ENCODE peak calls at places on chromosomes 16 and 17, in seven cellular contexts. W is astrocyte of the cerebellum, F is endothelial cell, H is progenitor cell of endocrine pancreas, B is HL-60, T is fibroblast of mammary gland, U is HFF-Myc. C is an unnamed sample.

GRCh38 chr16:28504707-28505404 is 1.8 kb downstream of the IL27 start:
- DNase-seq in W (no peak), F (no peak), H (no peak), B (no peak), T (no peak), U (no peak), C (no peak)

GRCh38 chr16:9014389-9014788 is 50.7 kb upstream of the USP7 start:
- DNase-seq in W (no peak), F (no peak), H (no peak), B (no peak), T (no peak), U (no peak), C (no peak)

GRCh38 chr16:1285669-1286491 is 23.6 kb upstream of the UBE2I start:
- DNase-seq in W (no peak), F (no peak), H (no peak), B (no peak), T (no peak), U (no peak), C (no peak)

GRCh38 chr16:69610356-69610755 is 44.6 kb downstream of the NFAT5 start:
- DNase-seq in W (no peak), F (no peak), H (no peak), B (no peak), T (no peak), U (no peak), C (no peak)

GRCh38 chr17:6374761-6375312 is 60.1 kb downstream of the AIPL1 start:
- DNase-seq in W (no peak), F (no peak), H (no peak), B (no peak), T (peak), U (no peak), C (no peak)

GRCh38 chr17:17989618-17990017 is 17.0 kb downstream of the DRC3 start:
- DNase-seq in W (no peak), F (no peak), H (no peak), B (no peak), T (no peak), U (no peak), C (no peak)

GRCh38 chr17:56613131-56613530 is 19.6 kb downstream of the NOG start:
- DNase-seq in W (no peak), F (no peak), H (no peak), B (no peak), T (no peak), U (no peak), C (no peak)

GRCh38 chr17:8630227-8630801 is at the start of gene MYH10:
- DNase-seq in W (no peak), F (no peak), H (no peak), B (no peak), T (no peak), U (no peak), C (no peak)

GRCh38 chr16:7285520-7285919 is 47.1 kb upstream of the RBFOX1 start:
- DNase-seq in W (no peak), F (no peak), H (no peak), B (no peak), T (no peak), U (no peak), C (no peak)

GRCh38 chr16:86765389-86766026 is 187.2 kb downstream of the FOXL1 start:
- DNase-seq in W (no peak), F (no peak), H (no peak), B (no peak), T (no peak), U (no peak), C (no peak)

GRCh38 chr16:57341062-57341440 is 17.5 kb upstream of the CCL22 start:
- DNase-seq in W (no peak), F (no peak), H (no peak), B (no peak), T (no peak), U (no peak), C (no peak)

GRCh38 chr16:80569440-80570105 is 28.8 kb downstream of the DYNLRB2 start:
- DNase-seq in W (peak), F (no peak), H (no peak), B (no peak), T (peak), U (no peak), C (no peak)

GRCh38 chr16:58842156-58842555 is 108.0 kb upstream of the GOT2 start:
- DNase-seq in W (no peak), F (no peak), H (no peak), B (no peak), T (no peak), U (no peak), C (no peak)

GRCh38 chr16:58842746-58843145 is 108.6 kb upstream of the GOT2 start:
- DNase-seq in W (no peak), F (no peak), H (no peak), B (no peak), T (no peak), U (no peak), C (no peak)

GRCh38 chr16:58847902-58848661 is 114.0 kb upstream of the GOT2 start:
- DNase-seq in W (no peak), F (no peak), H (no peak), B (peak), T (no peak), U (no peak), C (no peak)

GRCh38 chr16:58848662-58849002 is 114.5 kb upstream of the GOT2 start:
- DNase-seq in W (no peak), F (no peak), H (no peak), B (no peak), T (no peak), U (no peak), C (no peak)

GRCh38 chr16:58843675-58844074 is 109.6 kb upstream of the GOT2 start:
- DNase-seq in W (peak), F (no peak), H (no peak), B (peak), T (peak), U (peak), C (no peak)
- TF ChIP-seq CTCF in W (no peak), F (no peak), H (peak), B (peak), T (peak), U (no peak), C (no peak)

GRCh38 chr16:56203052-56203451 is 11.8 kb downstream of the GNAO1 start:
- DNase-seq in W (no peak), F (no peak), H (no peak), B (peak), T (peak), U (no peak), C (no peak)
- TF ChIP-seq CTCF in W (no peak), F (no peak), H (peak), B (peak), T (peak), U (peak), C (no peak)

DNA sequence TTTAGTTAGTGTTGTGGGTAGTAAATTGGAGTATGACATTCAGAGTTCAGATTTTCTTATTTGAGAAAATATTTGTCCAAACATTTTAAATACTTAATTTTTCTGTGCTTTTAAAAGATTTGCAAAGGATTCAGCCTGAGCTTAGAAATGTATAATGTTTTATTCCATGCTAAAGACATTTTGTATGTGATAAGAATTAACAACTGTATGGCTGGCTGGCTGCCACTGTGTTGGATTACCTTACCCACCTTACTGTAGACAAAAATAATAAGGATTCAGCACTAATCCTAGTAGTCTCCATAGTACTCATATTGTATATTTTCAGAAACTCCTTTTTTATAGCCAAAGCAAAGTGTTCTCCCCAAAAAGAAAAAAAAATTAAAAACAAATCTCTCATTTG is 74.8 kb downstream of the TANC2 start:
- DNase-seq in W (no peak), F (no peak), H (no peak), B (no peak), T (no peak), U (no peak), C (no peak)
- TF ChIP-seq CTCF in W (no peak), F (no peak), H (no peak), B (no peak), T (no peak), U (no peak), C (no peak)

DNA sequence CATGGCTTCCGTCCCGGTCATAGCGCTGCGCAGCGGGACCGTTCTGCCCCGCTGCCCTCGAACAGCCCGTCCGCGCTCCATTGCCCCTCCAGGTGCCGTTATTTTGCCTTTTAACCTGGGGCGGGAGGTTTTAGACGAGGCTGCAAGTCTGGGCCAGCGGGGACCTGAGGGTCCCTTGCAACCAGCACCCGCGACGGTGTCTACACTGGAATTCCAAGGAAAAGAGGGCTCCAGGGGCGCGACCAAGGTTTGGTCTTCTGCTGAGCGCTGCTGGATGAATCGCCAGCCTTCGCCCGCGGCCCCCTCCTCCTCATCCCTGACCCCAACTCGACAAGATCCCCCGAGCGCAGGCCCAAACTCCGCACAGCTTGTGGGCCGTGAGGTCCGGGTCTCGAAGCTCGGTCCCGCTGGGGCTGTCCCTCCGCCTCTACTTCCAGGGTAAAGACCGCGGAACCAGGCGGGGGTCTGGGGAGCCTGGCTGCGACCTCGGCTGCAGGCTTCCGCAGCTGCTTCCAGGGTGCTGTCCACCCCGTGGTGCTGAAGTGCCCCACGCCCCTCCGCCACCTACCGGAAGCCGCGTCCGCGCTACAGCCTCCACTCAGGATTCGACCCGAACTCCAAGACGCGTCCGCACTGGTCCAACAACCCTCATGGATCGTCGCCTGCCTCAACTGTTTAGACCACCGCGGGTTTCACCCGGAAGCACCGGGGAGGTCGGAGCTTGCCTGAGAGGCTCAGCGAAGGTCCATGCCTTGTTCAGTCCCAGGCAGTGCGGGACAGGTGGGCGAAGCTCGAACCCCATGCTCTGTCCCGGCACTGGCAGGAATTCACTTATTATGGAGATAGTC is 10.1 kb upstream of the CA4 start:
- DNase-seq in W (peak), F (peak), H (peak), B (peak), T (peak), U (no peak), C (peak)
- TF ChIP-seq CTCF in W (peak), F (no peak), H (peak), B (peak), T (peak), U (peak), C (no peak)

GRCh38 chr17:2936771-2937321 is 126.6 kb downstream of the OR1D5 start:
- DNase-seq in W (no peak), F (no peak), H (no peak), B (no peak), T (no peak), U (no peak), C (no peak)

GRCh38 chr17:2936351-2936750 is 127.1 kb downstream of the OR1D5 start:
- DNase-seq in W (no peak), F (no peak), H (no peak), B (no peak), T (no peak), U (no peak), C (no peak)

GRCh38 chr17:2939714-2940351 is 123.6 kb downstream of the OR1D5 start:
- DNase-seq in W (no peak), F (no peak), H (no peak), B (no peak), T (no peak), U (no peak), C (no peak)

GRCh38 chr17:2935622-2936021 is 127.8 kb downstream of the OR1D5 start:
- DNase-seq in W (no peak), F (no peak), H (no peak), B (peak), T (no peak), U (no peak), C (no peak)

GRCh38 chr17:2937331-2938003 is 125.9 kb downstream of the OR1D5 start:
- DNase-seq in W (no peak), F (no peak), H (no peak), B (no peak), T (peak), U (no peak), C (no peak)
- TF ChIP-seq CTCF in W (no peak), F (no peak), H (no peak), B (no peak), T (peak), U (peak), C (no peak)

GRCh38 chr17:75639771-75640555 is 6.7 kb downstream of the SMIM5 start:
- DNase-seq in W (no peak), F (no peak), H (no peak), B (no peak), T (no peak), U (no peak), C (peak)
- TF ChIP-seq CTCF in W (no peak), F (no peak), H (peak), B (no peak), T (no peak), U (no peak), C (peak)

GRCh38 chr17:70791748-70792443 is 622.6 kb downstream of the KCNJ2 start:
- DNase-seq in W (no peak), F (no peak), H (no peak), B (no peak), T (no peak), U (no peak), C (no peak)
- TF ChIP-seq CTCF in W (no peak), F (no peak), H (no peak), B (no peak), T (no peak), U (no peak), C (no peak)

DNA sequence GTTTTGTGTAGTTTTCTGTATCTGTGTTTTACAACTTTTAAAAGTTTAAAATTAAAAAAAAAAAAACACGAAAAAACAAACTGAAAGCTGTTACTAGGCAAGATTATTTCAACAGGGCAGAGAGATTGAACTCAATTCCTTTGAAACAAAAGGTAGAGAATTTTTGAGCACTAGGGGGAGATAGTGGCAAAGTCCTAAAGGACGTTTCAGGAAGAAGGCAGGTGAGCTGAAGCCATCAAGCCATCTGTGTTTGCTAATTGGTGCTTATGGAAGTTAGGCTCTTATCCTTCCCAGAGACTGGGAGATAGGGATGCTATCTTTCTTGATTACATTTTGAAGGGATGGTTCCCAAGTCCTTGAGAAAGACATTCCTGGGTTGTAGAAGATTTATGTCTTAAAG is 70.6 kb upstream of the CLEC3A start:
- DNase-seq in W (no peak), F (no peak), H (no peak), B (no peak), T (no peak), U (no peak), C (no peak)
- TF ChIP-seq CTCF in W (peak), F (peak), H (peak), B (peak), T (peak), U (no peak), C (peak)

GRCh38 chr16:30728904-30729672 is 19.1 kb upstream of the PHKG2 start:
- DNase-seq in W (no peak), F (no peak), H (no peak), B (peak), T (no peak), U (no peak), C (no peak)
- TF ChIP-seq CTCF in W (no peak), F (no peak), H (no peak), B (no peak), T (no peak), U (no peak), C (no peak)

DNA sequence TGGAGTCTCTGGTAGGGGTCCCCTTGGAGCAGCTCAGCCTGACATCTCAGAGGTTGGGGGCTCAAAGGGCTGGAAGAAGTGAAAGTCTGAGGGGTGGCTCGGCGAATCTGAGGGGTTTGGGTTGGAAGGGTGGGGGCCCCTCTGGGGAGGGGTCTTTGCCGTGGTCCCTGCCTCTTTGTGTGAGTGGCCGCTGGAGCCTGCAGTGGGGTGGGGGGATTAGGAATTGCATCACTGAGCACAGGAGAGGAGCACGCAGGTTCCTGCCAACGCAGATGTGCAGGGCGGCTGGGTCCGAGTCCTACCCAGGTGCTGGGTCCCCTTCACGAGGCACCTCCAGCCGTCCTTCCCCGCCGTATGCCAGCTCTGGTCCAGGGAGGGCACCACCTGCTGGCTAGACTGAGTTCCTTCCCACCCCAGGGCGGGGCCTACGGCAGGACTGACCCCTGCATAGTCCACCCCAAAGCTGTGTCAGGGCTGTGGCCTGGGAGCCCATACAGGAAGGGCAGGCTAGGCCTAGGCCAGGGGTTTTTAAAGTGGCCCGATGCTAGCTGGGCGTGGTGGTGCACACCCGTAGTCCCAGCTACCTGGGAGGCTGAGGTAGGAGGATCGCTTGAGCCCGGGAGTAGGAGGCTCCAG is 9.9 kb downstream of the FMNL1 start:
- DNase-seq in W (no peak), F (peak), H (no peak), B (no peak), T (no peak), U (no peak), C (no peak)
- TF ChIP-seq CTCF in W (peak), F (peak), H (peak), B (no peak), T (peak), U (peak), C (no peak)